ENCODE peak calls at places on chromosomes 5 and 9, in four cellular contexts. X is HepG2, L is WTC11, K is K562. N is an unnamed sample.

GRCh38 chr9:3507395-3508077 is 18.3 kb downstream of the RFX3 start:
- DNase-seq in L (no peak), X (no peak), K (no peak), N (no peak)

GRCh38 chr9:95084254-95084934 is 233.1 kb downstream of the FANCC start:
- DNase-seq in K (no peak), L (no peak), X (no peak), N (no peak)

GRCh38 chr5:92944903-92945629 is 636.0 kb downstream of the NR2F1-AS1 start:
- DNase-seq in K (no peak), L (no peak), X (peak), N (peak)

GRCh38 chr9:134350416-134350994 is 24.2 kb downstream of the RXRA start:
- DNase-seq in X (no peak), L (no peak), K (no peak), N (no peak)

GRCh38 chr9:23941051-23941450 is 115.0 kb upstream of the ELAVL2 start:
- DNase-seq in K (no peak), X (no peak), L (no peak), N (no peak)

GRCh38 chr9:76810377-76810957 is 46.2 kb downstream of the PCA3 start:
- DNase-seq in K (peak), X (peak), L (peak), N (peak)

GRCh38 chr5:173968154-173968553 is 20.8 kb upstream of the C5orf47 start:
- DNase-seq in X (no peak), L (peak), K (no peak), N (no peak)

GRCh38 chr5:122942164-122942914 is 94.2 kb downstream of the PPIC start:
- DNase-seq in K (peak), X (no peak), L (no peak), N (no peak)

GRCh38 chr5:135492319-135492626 is 40.1 kb upstream of the TIFAB start:
- DNase-seq in K (no peak), L (no peak), X (no peak), N (no peak)

GRCh38 chr9:97744710-97745708 is 47.9 kb upstream of the XPA start:
- DNase-seq in K (peak), X (no peak), L (peak), N (no peak)

GRCh38 chr9:113986931-113987330 is 91.2 kb downstream of the AMBP start:
- DNase-seq in L (no peak), K (no peak), X (no peak), N (no peak)

GRCh38 chr9:83270116-83270515 is 207.2 kb upstream of the RASEF start:
- DNase-seq in K (no peak), L (no peak), X (peak), N (no peak)

GRCh38 chr5:167524941-167525485 is 766.4 kb upstream of the WWC1 start:
- DNase-seq in K (no peak), X (no peak), L (no peak), N (no peak)

GRCh38 chr9:35618854-35619799 is 914 bp upstream of the CD72 start:
- DNase-seq in K (no peak), X (no peak), L (no peak), N (no peak)

GRCh38 chr5:111655169-111655924 is 101.6 kb downstream of the NREP start:
- DNase-seq in K (no peak), X (peak), L (no peak), N (no peak)

GRCh38 chr9:95874989-95875304 is 544 bp upstream of the ERCC6L2 start:
- DNase-seq in X (peak), L (peak), K (peak), N (peak)

GRCh38 chr5:80227979-80228596 is 27.8 kb downstream of the SERINC5 start:
- DNase-seq in K (no peak), X (no peak), L (no peak), N (no peak)

DNA sequence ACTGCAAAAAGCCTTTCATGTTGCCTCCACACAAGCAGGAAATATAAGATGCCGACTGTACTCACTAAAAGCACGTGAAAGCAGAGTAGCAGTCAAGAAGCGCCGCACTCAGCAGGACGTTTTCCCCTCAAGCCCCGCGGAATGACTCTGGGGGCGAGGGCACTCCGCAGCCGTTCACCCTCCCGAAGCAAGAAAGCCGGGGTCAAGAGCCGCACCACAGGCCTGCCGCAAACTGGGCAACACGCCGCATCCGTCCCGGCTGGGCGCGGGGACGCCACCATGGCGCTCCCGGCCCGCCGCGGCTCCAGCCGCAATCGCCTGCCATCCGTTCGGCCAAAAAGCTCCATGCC is 364 bp downstream of the RPS6 start:
- DNase-seq in L (peak), K (peak), X (no peak), N (no peak)
- TF ChIP-seq NR3C1 in L (no peak), K (no peak), X (no peak), N (no peak)

GRCh38 chr5:98341711-98342042 is 431.8 kb upstream of the RGMB start:
- DNase-seq in X (no peak), L (no peak), K (no peak), N (no peak)
- TF ChIP-seq NR3C1 in X (no peak), L (no peak), K (no peak), N (no peak)

GRCh38 chr5:36728697-36729543 is 122.5 kb downstream of the SLC1A3 start:
- DNase-seq in X (peak), K (peak), L (no peak), N (peak)
- TF ChIP-seq NR3C1 in X (no peak), K (no peak), L (no peak), N (no peak)

DNA sequence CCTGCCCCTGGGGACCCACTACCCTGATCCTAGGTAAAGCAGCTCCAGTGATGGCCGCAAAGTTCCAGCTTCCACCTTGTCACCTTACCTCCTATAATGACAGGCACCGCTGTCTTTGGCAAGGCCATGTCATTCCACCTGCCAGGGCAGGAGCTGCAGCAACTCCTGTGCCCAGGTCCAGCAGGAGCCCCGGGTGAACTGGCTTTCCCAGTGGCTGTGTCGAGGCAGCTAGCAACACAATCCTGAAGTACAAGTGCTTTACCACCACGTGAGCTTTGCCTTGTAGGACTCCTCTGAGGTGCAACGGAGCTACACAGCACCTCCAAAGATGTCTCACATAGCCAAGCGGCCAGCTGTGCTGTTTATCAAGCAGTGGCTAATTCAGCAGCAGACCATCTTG is 20.7 kb upstream of the MGAT1 start:
- DNase-seq in K (no peak), X (no peak), L (no peak), N (no peak)
- TF ChIP-seq NR3C1 in K (no peak), X (no peak), L (no peak), N (no peak)

DNA sequence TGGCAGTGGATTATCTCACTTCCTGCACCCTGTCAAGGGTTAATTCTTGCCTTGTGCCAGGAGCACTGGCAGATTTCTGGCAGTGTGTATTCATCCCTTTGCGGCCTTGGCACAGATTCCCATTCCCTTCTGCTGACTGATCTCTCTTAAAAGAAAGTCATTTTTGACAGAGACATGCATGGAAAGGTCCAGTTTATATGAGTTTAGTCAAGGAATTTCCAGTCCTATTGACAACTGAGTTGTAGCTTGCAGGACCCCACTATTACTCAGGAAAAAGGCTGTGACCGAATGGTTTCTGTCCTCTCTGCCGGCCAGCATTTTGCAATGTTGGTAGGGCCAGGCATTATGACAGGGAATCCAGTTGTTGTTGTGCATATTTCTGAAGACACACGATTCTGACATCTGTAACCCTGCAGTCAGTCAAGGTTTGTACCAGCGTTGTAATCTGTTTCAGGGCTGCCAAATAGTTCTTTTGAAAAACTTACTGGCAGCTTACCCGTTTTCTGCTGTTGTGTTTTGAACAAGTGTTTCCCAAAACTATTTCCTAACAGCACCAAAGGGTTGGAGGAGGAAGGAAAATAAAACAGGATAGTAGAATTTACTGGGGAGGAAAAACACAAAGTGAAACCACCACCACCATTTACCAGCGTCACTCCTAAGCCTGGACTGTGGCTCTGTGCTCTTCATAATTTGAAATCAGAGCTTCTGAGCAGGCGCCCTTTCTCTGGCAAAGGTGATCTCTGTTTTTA is 243.4 kb upstream of the KLF4 start:
- DNase-seq in L (no peak), X (no peak), K (no peak), N (no peak)
- TF ChIP-seq NR3C1 in L (no peak), X (no peak), K (no peak), N (no peak)

N was measured in A549.